ENCODE peak calls at places on chromosome 17, in five cellular contexts. R is neural progenitor cell, C is iPS DF 6.9, T is germinal center, Z is frontal cortex. Y is an unnamed sample.

GRCh38 chr17:64492481-64493109 is 4.3 kb downstream of the POLG2 start:
- DNase-seq in R (no peak), C (no peak), T (peak), Z (no peak), Y (no peak)

GRCh38 chr17:57091186-57091618 is 6.2 kb downstream of the AKAP1 start:
- DNase-seq in R (no peak), C (no peak), T (no peak), Z (no peak), Y (no peak)

GRCh38 chr17:7573324-7574080 is 5.9 kb upstream of the CD68 start:
- DNase-seq in R (peak), C (no peak), T (peak), Z (peak), Y (peak)

GRCh38 chr17:9677411-9677810 is 32.1 kb downstream of the USP43 start:
- DNase-seq in R (no peak), C (no peak), T (no peak), Z (no peak), Y (no peak)

GRCh38 chr17:81221371-81221841 is 1.4 kb downstream of the CEP131 start:
- DNase-seq in R (peak), C (no peak), T (no peak), Z (no peak), Y (no peak)

GRCh38 chr17:31900877-31901276 is 631 bp downstream of the UTP6 start:
- DNase-seq in R (peak), C (no peak), T (no peak), Z (no peak), Y (peak)

GRCh38 chr17:3385869-3386816 is at the start of gene OR3A2:
- DNase-seq in R (peak), C (no peak), T (no peak), Z (no peak), Y (no peak)

GRCh38 chr17:35368086-35368824 is 5.2 kb downstream of the SLFN11 start:
- DNase-seq in R (no peak), C (no peak), T (peak), Z (no peak), Y (peak)

GRCh38 chr17:55580596-55581133 is 69.4 kb upstream of the SMIM36 start:
- DNase-seq in R (no peak), C (no peak), T (peak), Z (no peak), Y (no peak)

GRCh38 chr17:38584350-38584925 is 21.3 kb downstream of the SRCIN1 start:
- DNase-seq in R (peak), C (no peak), T (peak), Z (no peak), Y (peak)

GRCh38 chr17:83195330-83196087 is 116.1 kb downstream of the METRNL start:
- DNase-seq in R (no peak), C (no peak), T (no peak), Z (peak), Y (peak)

GRCh38 chr17:80930335-80931040 is 61.2 kb upstream of the CHMP6 start:
- DNase-seq in R (no peak), C (no peak), T (no peak), Z (no peak), Y (no peak)

GRCh38 chr17:59753522-59754467 is 46.3 kb downstream of the VMP1 start:
- DNase-seq in R (peak), C (peak), T (peak), Z (peak), Y (peak)

GRCh38 chr17:45995617-45996270 is 3.3 kb upstream of the STH start:
- DNase-seq in R (no peak), C (no peak), T (no peak), Z (no peak), Y (no peak)

GRCh38 chr17:45923511-45924268 is 29.3 kb downstream of the MAPT start:
- DNase-seq in R (no peak), C (no peak), T (no peak), Z (no peak), Y (peak)

GRCh38 chr17:39231587-39232551 is 6.1 kb upstream of the STAC2 start:
- DNase-seq in R (peak), C (no peak), T (peak), Z (peak), Y (peak)

GRCh38 chr17:73255671-73256181 is 6.0 kb downstream of the CPSF4L start:
- DNase-seq in R (peak), C (peak), T (peak), Z (peak), Y (no peak)

GRCh38 chr17:80803451-80804428 is 187.9 kb upstream of the CHMP6 start:
- DNase-seq in R (no peak), C (no peak), T (no peak), Z (no peak), Y (no peak)